ENCODE peak calls at places on chromosomes 16 and 17, in five cellular contexts. E is IMR-90, A is GM23248, V is MM.1S, W is OCI-LY7. R is an unnamed sample.

GRCh38 chr16:1137604-1138003 is 15.3 kb upstream of the CACNA1H start:
- DNase-seq in A (no peak), E (peak), V (no peak), W (no peak), R (no peak)

GRCh38 chr17:42266918-42267766 is 9.0 kb downstream of the STAT5B start:
- DNase-seq in A (peak), V (no peak), E (peak), W (no peak), R (no peak)

GRCh38 chr17:488993-489757 is 136.6 kb upstream of the RPH3AL start:
- DNase-seq in W (peak), V (no peak), E (peak), A (peak), R (peak)

GRCh38 chr17:50062323-50063243 is 6.7 kb downstream of the ITGA3 start:
- DNase-seq in V (no peak), W (no peak), A (peak), E (peak), R (no peak)

GRCh38 chr17:79483842-79484241 is 127.0 kb downstream of the RBFOX3 start:
- DNase-seq in V (no peak), E (no peak), A (no peak), W (no peak), R (no peak)

GRCh38 chr17:7884581-7885356 is 3.8 kb upstream of the CHD3 start:
- DNase-seq in W (peak), E (no peak), A (peak), V (no peak), R (peak)

GRCh38 chr16:15899538-15900100 is 11.2 kb upstream of the CEP20 start:
- DNase-seq in E (peak), W (no peak), A (peak), V (no peak), R (peak)

GRCh38 chr16:66933776-66934137 is 445 bp downstream of the CIAO2B start:
- DNase-seq in V (peak), W (no peak), E (peak), A (no peak), R (no peak)

GRCh38 chr16:17273142-17273561 is 197.6 kb downstream of the XYLT1 start:
- DNase-seq in E (peak), V (no peak), A (peak), W (no peak), R (no peak)

GRCh38 chr16:85527767-85528297 is 85.3 kb upstream of the GSE1 start:
- DNase-seq in A (no peak), W (no peak), V (no peak), E (no peak), R (no peak)

GRCh38 chr17:44267818-44268490 is at the start of gene SLC4A1:
- DNase-seq in W (no peak), V (no peak), A (no peak), E (no peak), R (no peak)

GRCh38 chr17:2137342-2138098 is 82.6 kb downstream of the HIC1 start:
- DNase-seq in W (peak), E (peak), V (peak), A (peak), R (no peak)

GRCh38 chr17:76089680-76090516 is 10.9 kb downstream of the ZACN start:
- DNase-seq in V (no peak), W (no peak), E (no peak), A (no peak), R (no peak)

GRCh38 chr17:49872776-49873377 is 25.0 kb upstream of the TAC4 start:
- DNase-seq in V (no peak), W (no peak), A (no peak), E (no peak), R (no peak)

GRCh38 chr17:57703273-57703672 is 41.8 kb downstream of the CCDC182 start:
- DNase-seq in W (no peak), E (no peak), A (no peak), V (no peak), R (no peak)

GRCh38 chr17:64406321-64407200 is 15.9 kb upstream of the PECAM1 start:
- DNase-seq in E (no peak), A (peak), W (peak), V (peak), R (no peak)

GRCh38 chr16:25553711-25554436 is 137.9 kb upstream of the HS3ST4 start:
- DNase-seq in W (no peak), V (no peak), E (peak), A (peak), R (no peak)

GRCh38 chr16:75198135-75198600 is 8.8 kb downstream of the CTRB2 start:
- DNase-seq in E (peak), A (peak), V (no peak), W (no peak), R (no peak)

GRCh38 chr16:15502041-15502725 is 67.8 kb downstream of the BMERB1 start:
- DNase-seq in V (no peak), W (no peak), A (peak), E (peak), R (no peak)

GRCh38 chr16:10575506-10576130 is 4.8 kb downstream of the EMP2 start:
- DNase-seq in E (no peak), W (no peak), A (peak), V (no peak), R (no peak)

GRCh38 chr17:82875418-82875856 is 35.6 kb upstream of the ZNF750 start:
- DNase-seq in W (no peak), A (no peak), E (no peak), V (no peak), R (no peak)

GRCh38 chr16:86802013-86802412 is 223.7 kb downstream of the FOXL1 start:
- DNase-seq in E (no peak), W (no peak), V (no peak), A (no peak), R (no peak)

GRCh38 chr17:2094891-2095535 is 40.1 kb downstream of the HIC1 start:
- DNase-seq in E (peak), A (peak), V (no peak), W (peak), R (no peak)

GRCh38 chr16:88886915-88887521 is 20.6 kb upstream of the PABPN1L start:
- DNase-seq in E (peak), A (no peak), W (no peak), V (no peak), R (no peak)

GRCh38 chr16:52912565-52913173 is 140.0 kb downstream of the CHD9NB start:
- DNase-seq in E (peak), W (peak), V (peak), A (peak), R (peak)

GRCh38 chr16:60686824-60687223 is 1349.4 kb downstream of the CDH8 start:
- DNase-seq in V (no peak), W (no peak), E (no peak), A (no peak), R (no peak)

GRCh38 chr17:7173687-7174602 is 5.2 kb downstream of the ASGR1 start:
- DNase-seq in W (no peak), E (no peak), V (no peak), A (peak), R (no peak)

GRCh38 chr17:75891022-75891604 is 5.6 kb downstream of the TRIM65 start:
- DNase-seq in E (no peak), A (no peak), V (no peak), W (no peak), R (no peak)

GRCh38 chr17:82101767-82102679 is 4.0 kb upstream of the FASN start:
- DNase-seq in E (no peak), A (no peak), W (peak), V (no peak), R (peak)

GRCh38 chr17:44807817-44808155 is 22.3 kb downstream of the GJC1 start:
- DNase-seq in A (peak), E (no peak), W (no peak), V (no peak), R (no peak)

GRCh38 chr16:88747588-88748301 is 37.3 kb downstream of the PIEZO1 start:
- DNase-seq in W (peak), A (no peak), V (peak), E (no peak), R (peak)

GRCh38 chr16:88715312-88716190 is 9.2 kb downstream of the CTU2 start:
- DNase-seq in E (no peak), W (no peak), V (no peak), A (no peak), R (no peak)

GRCh38 chr16:81823111-81823510 is 44.0 kb downstream of the PLCG2 start:
- DNase-seq in V (peak), E (no peak), W (peak), A (no peak), R (no peak)

GRCh38 chr16:69848635-69849545 is 86.8 kb downstream of the WWP2 start:
- DNase-seq in A (peak), W (no peak), E (peak), V (no peak), R (no peak)

GRCh38 chr17:64736804-64737492 is 74.8 kb upstream of the SMURF2 start:
- DNase-seq in V (peak), E (peak), A (peak), W (peak), R (peak)

GRCh38 chr17:49548506-49549310 is 27.0 kb upstream of the NXPH3 start:
- DNase-seq in A (peak), W (no peak), V (no peak), E (peak), R (no peak)

GRCh38 chr17:20234266-20234665 is 225.1 kb downstream of the SPECC1 start:
- DNase-seq in W (no peak), A (no peak), E (no peak), V (no peak), R (no peak)

GRCh38 chr16:72198021-72198420 is 26.1 kb upstream of the PMFBP1 start:
- DNase-seq in A (peak), E (peak), W (no peak), V (no peak), R (no peak)

DNA sequence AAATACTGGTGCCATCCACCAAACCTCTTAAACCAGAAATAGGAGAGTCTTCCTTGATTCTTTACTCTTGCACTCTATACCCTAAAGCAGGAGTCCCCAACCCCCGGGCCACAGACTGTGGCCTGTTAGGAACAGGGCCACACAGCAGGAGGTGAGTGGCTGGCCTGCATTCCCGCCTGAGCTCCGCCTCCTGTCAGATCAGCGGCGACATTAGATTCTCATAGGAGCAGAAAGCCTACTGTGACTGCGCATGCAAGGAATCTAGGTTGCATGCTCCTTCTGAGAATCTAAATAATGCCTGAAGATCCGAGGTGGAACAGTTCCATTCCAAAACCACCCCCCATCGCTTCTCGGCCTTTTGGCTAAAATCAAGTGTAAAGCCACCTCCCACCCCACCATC is 30.3 kb upstream of the SRCIN1 start:
- DNase-seq in V (no peak), W (no peak), E (no peak), A (no peak), R (no peak)
- H2AFZ ChIP-seq in V (no peak), W (no peak), E (no peak), A (no peak), R (no peak)

DNA sequence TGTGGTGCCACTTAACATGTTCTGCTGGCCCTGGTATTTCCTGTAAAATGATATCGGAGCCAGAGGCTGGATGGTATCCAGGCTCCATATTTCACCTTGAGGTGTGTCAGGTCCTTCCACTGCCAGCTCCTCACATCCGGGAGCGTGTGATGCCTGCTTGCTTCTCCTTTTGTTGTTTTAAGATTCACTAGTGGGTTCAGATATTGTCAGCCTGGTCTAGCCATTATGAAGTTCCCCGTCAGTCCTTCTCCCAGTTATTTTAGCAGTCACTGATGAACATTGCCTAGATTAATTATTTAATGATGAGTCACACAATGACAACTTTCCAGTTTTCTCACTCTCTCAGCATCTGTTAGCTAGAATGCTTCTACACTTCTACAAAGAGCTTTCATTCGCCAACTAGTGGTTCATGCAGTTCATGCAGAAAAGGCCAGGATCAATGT is 11.3 kb downstream of the DNAAF1 start:
- DNase-seq in V (no peak), E (no peak), A (peak), W (no peak), R (no peak)
- H3K4me3 ChIP-seq in V (no peak), E (no peak), A (no peak), W (no peak), R (no peak)

DNA sequence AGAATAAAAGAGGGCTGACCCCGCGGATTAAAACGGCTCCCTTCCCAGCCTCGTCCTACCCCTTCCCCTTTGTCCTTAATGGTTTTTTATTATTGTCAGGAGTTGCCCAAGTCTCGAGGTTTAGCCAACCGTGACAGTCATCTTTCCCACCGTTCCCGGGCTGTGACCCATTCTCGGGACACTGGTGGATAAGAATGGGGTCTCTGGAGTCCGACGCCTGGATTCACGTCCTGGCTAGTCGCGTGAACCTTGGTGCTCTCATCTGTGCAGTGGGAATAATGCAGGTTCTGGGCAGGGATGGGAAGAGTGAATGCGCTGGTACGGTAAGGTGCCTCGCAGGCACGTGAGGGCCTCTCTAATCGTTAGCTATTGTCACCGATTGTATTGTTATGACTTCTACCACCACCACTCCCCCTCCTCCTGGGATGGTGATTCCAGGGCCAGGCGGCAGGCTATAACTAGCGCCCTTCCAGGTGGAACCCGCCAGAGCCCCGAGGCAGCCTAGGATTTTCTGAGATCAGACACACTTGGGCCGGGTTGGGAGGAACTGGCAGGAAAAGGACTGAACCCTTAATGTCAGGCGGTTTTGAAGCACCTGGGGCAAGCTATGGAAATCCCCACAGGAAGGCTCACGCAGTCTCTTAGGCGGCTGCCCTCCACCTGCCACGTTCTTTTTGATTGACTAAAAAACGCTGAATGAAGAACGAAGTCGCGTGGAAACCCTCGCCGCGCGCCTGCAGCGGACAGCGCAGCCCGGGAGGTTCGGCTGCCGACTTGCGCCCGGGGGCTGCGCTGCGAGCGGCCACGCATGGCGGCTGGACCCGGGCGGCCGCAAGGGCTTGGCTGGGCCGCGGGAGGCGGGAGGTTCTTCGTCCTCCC is 2.7 kb downstream of the HS3ST3B1 start:
- DNase-seq in W (no peak), A (peak), E (no peak), V (no peak), R (no peak)
- H2AFZ ChIP-seq in W (no peak), A (peak), E (peak), V (no peak), R (no peak)

GRCh38 chr17:17757944-17758343 is 76.7 kb downstream of the RAI1 start:
- DNase-seq in A (no peak), V (no peak), W (peak), E (no peak), R (no peak)

GRCh38 chr17:17758443-17758842 is 77.2 kb downstream of the RAI1 start:
- DNase-seq in V (no peak), W (peak), E (no peak), A (no peak), R (no peak)

GRCh38 chr17:17757391-17757791 is 76.1 kb downstream of the RAI1 start:
- DNase-seq in E (no peak), W (peak), V (no peak), A (no peak), R (peak)

GRCh38 chr17:17760872-17761550 is 75.8 kb downstream of the SREBF1 start:
- DNase-seq in V (no peak), W (no peak), A (no peak), E (no peak), R (no peak)

GRCh38 chr17:17759164-17759563 is 77.6 kb downstream of the SREBF1 start:
- DNase-seq in E (no peak), A (no peak), W (no peak), V (no peak), R (no peak)
- H3K4me3 ChIP-seq in E (no peak), A (no peak), W (peak), V (no peak), R (no peak)